ENCODE peak calls at places on chromosomes 4 and X, in seven cellular contexts. T is IMR-90, G is neuronal stem cell, J is mesendoderm, Z is mesenchymal stem cell, U is H1, C is trophoblast cell. D is an unnamed sample.

GRCh38 chrX:12496343-12496742 is 294.9 kb upstream of the PRPS2 start:
- DNase-seq in T (no peak), G (no peak), J (no peak), Z (no peak), U (no peak), C (no peak), D (no peak)

GRCh38 chrX:74925210-74926088 is at the start of gene NEXMIF:
- DNase-seq in T (no peak), G (peak), J (no peak), Z (peak), U (no peak), C (peak), D (peak)

GRCh38 chr4:113411496-113411938 is 350.0 kb downstream of the CAMK2D start:
- DNase-seq in T (peak), G (no peak), J (no peak), Z (peak), U (no peak), C (no peak), D (no peak)

GRCh38 chr4:87179751-87180150 is 40.7 kb downstream of the KLHL8 start:
- DNase-seq in T (peak), G (no peak), J (no peak), Z (no peak), U (no peak), C (no peak), D (no peak)

GRCh38 chr4:54093609-54094240 is 6.2 kb upstream of the GSX2 start:
- DNase-seq in T (no peak), G (no peak), J (peak), Z (no peak), U (no peak), C (no peak), D (peak)

GRCh38 chrX:13235930-13236329 is 83.9 kb downstream of the ATXN3L start:
- DNase-seq in T (no peak), G (no peak), J (no peak), Z (no peak), U (no peak), C (no peak), D (no peak)

GRCh38 chr4:81109356-81109755 is 78.8 kb downstream of the BMP3 start:
- DNase-seq in T (no peak), G (no peak), J (no peak), Z (no peak), U (no peak), C (no peak), D (no peak)

GRCh38 chrX:39772057-39772832 is 325.5 kb downstream of the BCOR start:
- DNase-seq in T (peak), G (no peak), J (peak), Z (peak), U (peak), C (no peak), D (peak)

GRCh38 chr4:147318581-147318980 is 162.3 kb upstream of the EDNRA start:
- DNase-seq in T (peak), G (no peak), J (no peak), Z (no peak), U (no peak), C (no peak), D (no peak)

GRCh38 chr4:27318740-27319139 is 458.1 kb downstream of the STIM2 start:
- DNase-seq in T (peak), G (peak), J (peak), Z (peak), U (peak), C (peak), D (peak)

DNA sequence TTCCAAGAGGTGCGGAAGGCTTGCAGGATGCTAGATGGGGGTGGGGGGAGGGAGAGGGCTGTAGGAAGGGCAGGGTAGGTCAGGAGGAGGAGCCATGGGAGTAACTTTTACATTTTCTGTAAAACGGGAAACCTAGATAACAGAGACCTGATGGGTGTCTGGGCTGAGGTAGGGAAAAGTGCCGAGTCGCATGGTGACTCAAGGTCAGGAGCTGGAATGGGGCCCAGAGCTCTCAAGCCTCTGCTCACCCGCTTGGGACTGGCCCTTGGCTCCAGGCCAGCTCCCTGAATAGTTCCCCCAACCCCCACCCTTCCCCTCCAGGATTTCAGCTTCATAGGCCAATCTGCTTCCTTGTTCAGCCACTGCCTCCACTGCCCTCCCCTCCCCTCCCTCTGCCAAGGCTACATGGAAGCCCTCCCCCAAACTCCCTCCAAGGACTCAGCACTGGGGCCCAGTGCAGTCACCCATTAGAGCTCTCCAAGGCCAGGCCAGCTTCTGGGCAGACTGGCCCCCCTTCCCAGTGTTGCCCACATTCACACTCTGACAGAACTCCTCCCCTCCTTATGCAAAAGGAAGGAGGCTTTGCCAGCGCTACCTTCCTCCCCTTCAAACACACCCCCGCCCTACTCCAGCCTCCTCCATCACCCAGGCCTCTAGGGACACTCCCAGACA is 43.6 kb downstream of the TSC22D3 start:
- DNase-seq in T (peak), G (no peak), J (peak), Z (peak), U (no peak), C (no peak), D (peak)
- H3K18ac ChIP-seq in T (no peak), G (no peak), J (no peak), Z (peak), U (no peak), C (no peak), D (no peak)

GRCh38 chr4:37197899-37198298 is 46.6 kb upstream of the NWD2 start:
- DNase-seq in T (no peak), G (no peak), J (no peak), Z (no peak), U (no peak), C (no peak), D (no peak)
- H2AK5ac ChIP-seq in T (no peak), G (no peak), J (no peak), Z (no peak), U (no peak), C (no peak), D (no peak)

DNA sequence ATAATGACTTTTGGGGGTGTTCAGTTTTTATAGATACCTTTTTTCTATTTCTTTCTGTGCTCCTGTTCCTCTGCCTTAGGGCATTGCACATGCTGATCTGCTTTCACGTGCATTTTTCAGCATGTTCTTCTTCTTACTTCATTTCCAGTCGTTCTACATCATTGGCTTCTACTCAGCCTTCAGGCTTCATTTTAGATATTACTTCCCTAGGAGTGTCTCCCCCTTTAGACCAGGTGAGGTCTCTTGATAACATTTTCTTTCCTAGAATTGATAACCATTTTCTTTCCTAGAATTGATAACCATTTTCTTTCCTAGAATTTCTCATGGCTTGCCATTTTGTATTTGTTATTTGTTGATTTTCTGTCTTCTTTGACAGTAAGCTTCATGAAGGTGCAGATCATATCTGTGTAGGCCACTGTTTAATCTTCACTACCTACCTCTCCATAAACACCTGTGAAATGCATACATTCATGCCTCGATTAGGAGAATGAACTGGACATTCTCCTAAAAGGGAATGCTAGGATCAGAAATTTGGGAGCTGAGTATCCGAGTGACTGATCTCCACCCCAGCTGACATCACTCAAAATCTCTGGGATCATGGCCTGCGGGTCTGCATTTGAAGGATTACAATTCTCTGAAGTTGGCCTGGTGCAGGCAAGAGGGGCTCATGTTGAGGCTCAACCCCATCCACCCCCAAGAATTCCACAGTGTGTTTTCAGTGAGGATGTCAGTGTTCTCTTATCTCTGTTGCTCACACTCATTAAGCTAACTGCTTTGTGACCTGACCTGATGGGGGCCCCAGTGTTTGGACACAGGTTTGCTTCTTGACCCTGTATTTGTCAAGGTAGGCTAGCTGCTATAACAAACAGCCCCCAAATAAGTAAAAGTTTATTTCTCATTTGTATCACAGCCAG is 45.7 kb downstream of the GYG2 start:
- DNase-seq in T (no peak), G (no peak), J (no peak), Z (no peak), U (no peak), C (no peak), D (no peak)
- H3K18ac ChIP-seq in T (no peak), G (no peak), J (no peak), Z (no peak), U (no peak), C (no peak), D (no peak)

DNA sequence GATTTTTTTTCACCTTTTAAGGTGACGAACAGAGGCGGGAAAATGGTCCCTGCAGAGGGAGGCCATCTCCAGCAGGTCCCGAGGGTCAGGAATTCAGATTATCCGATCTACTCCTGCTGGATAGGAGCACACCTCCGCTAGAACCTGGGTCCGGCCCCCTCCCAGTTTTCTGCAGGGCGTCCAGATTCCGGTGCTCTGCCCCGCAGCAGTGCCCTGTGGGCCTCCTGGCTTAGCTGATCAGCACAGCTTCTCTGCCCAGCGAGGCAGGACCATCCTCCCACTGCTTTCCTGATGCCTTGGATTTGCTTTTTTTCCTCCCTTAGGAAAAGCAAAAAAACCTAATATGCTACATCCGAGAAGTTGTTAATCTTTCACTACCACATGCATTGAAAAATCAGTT is 2.3 kb downstream of the TBL1X start:
- DNase-seq in T (no peak), G (no peak), J (no peak), Z (no peak), U (no peak), C (no peak), D (no peak)
- H2AK5ac ChIP-seq in T (no peak), G (no peak), J (no peak), Z (no peak), U (no peak), C (no peak), D (no peak)

GRCh38 chr4:24315056-24315455 is 269.3 kb downstream of the DHX15 start:
- DNase-seq in T (no peak), G (no peak), J (no peak), Z (no peak), U (no peak), C (no peak), D (no peak)
- H3K18ac ChIP-seq in T (no peak), G (no peak), J (no peak), Z (no peak), U (no peak), C (no peak), D (no peak)

GRCh38 chr4:121551271-121551670 is 145.5 kb downstream of the ANXA5 start:
- DNase-seq in T (no peak), G (no peak), J (no peak), Z (no peak), U (no peak), C (peak), D (no peak)

GRCh38 chr4:121551881-121552280 is 144.9 kb downstream of the ANXA5 start:
- DNase-seq in T (no peak), G (no peak), J (no peak), Z (peak), U (no peak), C (no peak), D (no peak)

GRCh38 chr4:121554377-121554776 is 142.4 kb downstream of the ANXA5 start:
- DNase-seq in T (no peak), G (no peak), J (no peak), Z (no peak), U (no peak), C (no peak), D (no peak)

DNA sequence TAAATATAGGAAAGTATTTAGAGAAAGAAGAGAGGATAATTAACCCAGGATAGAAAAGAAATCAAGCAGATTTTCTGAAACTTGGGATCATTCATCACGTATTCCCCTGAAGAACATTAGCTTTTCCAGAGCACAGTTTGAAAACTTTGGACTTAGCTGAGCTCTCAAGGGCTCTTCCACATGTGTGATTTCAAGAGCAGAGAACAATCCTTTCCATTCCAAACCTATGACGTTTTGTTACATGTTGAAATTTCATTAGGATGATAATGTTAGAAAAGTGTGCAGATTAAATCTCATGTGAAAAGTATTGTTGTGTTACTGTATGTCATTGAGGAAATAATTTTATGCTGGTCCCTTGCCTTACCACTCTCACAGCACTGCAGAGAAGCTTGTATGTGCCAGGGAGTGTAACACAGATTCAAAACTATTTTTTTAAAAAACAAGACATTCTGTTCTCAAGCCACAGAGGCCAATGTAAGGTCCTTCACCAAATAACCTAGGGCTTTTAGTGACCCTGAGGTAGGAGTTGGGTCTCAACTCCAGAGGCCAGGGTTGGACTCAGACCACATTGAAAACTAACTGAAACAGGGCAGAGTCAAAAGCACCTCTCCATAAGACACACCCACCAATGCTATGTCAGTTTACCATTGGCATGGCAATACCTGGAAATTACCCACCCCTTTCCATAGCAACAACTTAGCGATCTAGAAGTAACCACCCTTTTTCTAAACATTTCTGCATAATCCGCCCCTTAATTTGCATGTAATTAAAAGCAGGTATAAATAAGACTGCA is 141.3 kb downstream of the ANXA5 start:
- DNase-seq in T (peak), G (no peak), J (no peak), Z (no peak), U (no peak), C (no peak), D (no peak)
- H2AK5ac ChIP-seq in T (no peak), G (no peak), J (no peak), Z (no peak), U (no peak), C (no peak), D (no peak)

DNA sequence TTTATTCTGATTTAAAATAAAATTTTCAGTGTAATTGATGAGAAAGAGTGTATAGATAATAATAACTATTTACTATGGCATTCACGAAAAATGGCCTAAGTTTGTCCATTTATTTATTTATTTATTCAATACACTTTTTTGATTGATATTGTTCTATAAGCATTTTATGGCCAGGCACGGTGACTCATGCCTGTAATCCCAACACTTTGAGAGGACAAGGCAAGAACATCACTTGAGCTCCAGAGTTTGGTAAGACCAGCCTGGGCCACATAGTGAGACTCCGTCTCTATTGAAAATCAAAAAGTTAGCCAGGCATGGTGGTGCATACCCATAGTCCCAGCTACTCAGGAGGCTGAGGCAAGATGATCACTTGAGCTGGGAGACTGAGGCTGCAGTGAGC is 25.7 kb downstream of the GASK1B start:
- DNase-seq in T (no peak), G (no peak), J (no peak), Z (no peak), U (no peak), C (no peak), D (no peak)
- H3K18ac ChIP-seq in T (no peak), G (no peak), J (no peak), Z (no peak), U (no peak), C (no peak), D (no peak)

GRCh38 chr4:181877329-181877848 is 365.8 kb upstream of the TENM3 start:
- DNase-seq in T (peak), G (no peak), J (peak), Z (no peak), U (no peak), C (no peak), D (no peak)

GRCh38 chr4:181870326-181870725 is 372.9 kb upstream of the TENM3 start:
- DNase-seq in T (peak), G (no peak), J (no peak), Z (no peak), U (no peak), C (no peak), D (no peak)

GRCh38 chr4:181874582-181874981 is 368.6 kb upstream of the TENM3 start:
- DNase-seq in T (no peak), G (no peak), J (no peak), Z (no peak), U (no peak), C (no peak), D (no peak)
- H2AK5ac ChIP-seq in T (no peak), G (no peak), J (no peak), Z (no peak), U (no peak), C (no peak), D (no peak)

GRCh38 chrX:123173833-123174232 is 10.2 kb upstream of the GRIA3 start:
- DNase-seq in T (no peak), G (no peak), J (peak), Z (no peak), U (no peak), C (no peak), D (no peak)

GRCh38 chrX:123172874-123173273 is 11.2 kb upstream of the GRIA3 start:
- DNase-seq in T (no peak), G (no peak), J (no peak), Z (no peak), U (no peak), C (no peak), D (no peak)

GRCh38 chrX:123171781-123172180 is 12.3 kb upstream of the GRIA3 start:
- DNase-seq in T (no peak), G (no peak), J (no peak), Z (peak), U (no peak), C (no peak), D (no peak)

GRCh38 chrX:123167621-123168020 is 16.5 kb upstream of the GRIA3 start:
- DNase-seq in T (no peak), G (no peak), J (no peak), Z (no peak), U (no peak), C (no peak), D (no peak)

GRCh38 chrX:123169247-123169901 is 14.7 kb upstream of the GRIA3 start:
- DNase-seq in T (no peak), G (no peak), J (no peak), Z (no peak), U (no peak), C (no peak), D (no peak)
- H3K18ac ChIP-seq in T (no peak), G (no peak), J (no peak), Z (no peak), U (no peak), C (no peak), D (no peak)

DNA sequence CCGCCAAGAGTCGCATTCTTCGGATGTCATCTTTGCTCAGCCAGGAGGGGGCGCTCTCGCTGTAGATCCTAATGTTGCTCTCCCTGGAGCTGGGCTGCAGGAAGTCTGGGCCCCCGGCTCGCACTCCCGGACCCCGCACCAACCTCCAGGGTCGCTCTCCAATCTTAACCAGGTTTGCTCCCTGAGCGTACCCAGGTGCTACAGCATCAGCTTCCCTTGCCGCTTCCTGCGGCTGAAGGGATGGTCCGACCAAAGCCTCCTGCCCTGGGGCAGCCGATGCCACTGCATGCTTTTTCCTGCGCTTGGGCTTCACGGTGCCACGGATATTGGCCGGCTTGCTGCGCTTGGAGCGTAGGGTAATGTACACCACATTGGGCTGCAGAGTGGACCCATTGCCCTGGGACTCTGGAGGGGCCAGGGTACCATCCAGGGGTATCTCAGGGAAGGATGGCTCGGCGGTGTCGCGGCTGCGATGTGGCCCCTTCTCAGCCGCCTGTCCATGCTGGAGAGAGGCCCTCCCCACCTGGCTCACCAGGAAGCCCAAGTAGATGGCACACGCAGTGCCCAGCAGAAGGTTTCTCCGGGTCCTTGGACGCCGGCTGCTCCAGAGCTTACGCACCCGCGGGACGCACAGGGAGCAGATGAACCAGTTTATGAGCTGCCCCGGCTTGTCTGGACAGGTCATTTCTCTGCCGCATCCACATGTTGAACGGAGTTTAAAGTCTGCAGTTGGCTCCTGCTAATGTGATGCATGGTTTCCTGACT is 2.0 kb downstream of the GASK1B start:
- DNase-seq in T (peak), G (no peak), J (peak), Z (peak), U (no peak), C (peak), D (peak)
- H2AK5ac ChIP-seq in T (peak), G (peak), J (no peak), Z (peak), U (no peak), C (peak), D (no peak)